ENCODE peak calls at places on chromosomes 12 and 14, in five cellular contexts. D, W, P, C and N are unnamed samples.

GRCh38 chr14:65981192-65981843 is 504.9 kb upstream of the CCDC196 start:
- DNase-seq in D (no peak), W (no peak), P (no peak), C (no peak), N (no peak)

GRCh38 chr14:37512173-37512572 is 82.9 kb downstream of the FOXA1 start:
- DNase-seq in D (no peak), W (no peak), P (no peak), C (no peak), N (no peak)

GRCh38 chr14:34223302-34224150 is 238.5 kb downstream of the SPTSSA start:
- DNase-seq in D (no peak), W (no peak), P (no peak), C (no peak), N (peak)

GRCh38 chr14:21163721-21164120 is 7.9 kb upstream of the OR5AU1 start:
- DNase-seq in D (no peak), W (no peak), P (no peak), C (no peak), N (no peak)

GRCh38 chr14:101506211-101506920 is 54.9 kb upstream of the DIO3 start:
- DNase-seq in D (no peak), W (no peak), P (no peak), C (no peak), N (no peak)

GRCh38 chr14:89407856-89408255 is 9.2 kb downstream of the FOXN3 start:
- DNase-seq in D (no peak), W (no peak), P (no peak), C (no peak), N (no peak)

GRCh38 chr14:63614964-63615363 is 26.7 kb downstream of the WDR89 start:
- DNase-seq in D (peak), W (no peak), P (no peak), C (no peak), N (peak)

GRCh38 chr12:89384050-89384749 is 31.9 kb upstream of the DUSP6 start:
- DNase-seq in D (peak), W (no peak), P (no peak), C (peak), N (peak)

GRCh38 chr14:100994757-100995156 is 91.2 kb upstream of the RTL1 start:
- DNase-seq in D (no peak), W (no peak), P (no peak), C (no peak), N (no peak)

GRCh38 chr14:100105357-100106169 is 40.3 kb downstream of the EVL start:
- DNase-seq in D (no peak), W (no peak), P (no peak), C (no peak), N (no peak)

GRCh38 chr12:124191024-124191359 is 103.9 kb upstream of the RFLNA start:
- DNase-seq in D (peak), W (no peak), P (no peak), C (peak), N (peak)

GRCh38 chr12:10716277-10716676 is 6.8 kb downstream of the YBX3 start:
- DNase-seq in D (no peak), W (no peak), P (no peak), C (no peak), N (no peak)

GRCh38 chr14:57302883-57303282 is 34.1 kb downstream of the AP5M1 start:
- DNase-seq in D (no peak), W (no peak), P (no peak), C (no peak), N (peak)

GRCh38 chr14:50675597-50675996 is 7.5 kb upstream of the SAV1 start:
- DNase-seq in D (no peak), W (no peak), P (no peak), C (peak), N (peak)

GRCh38 chr12:82456633-82457032 is 98.3 kb downstream of the METTL25 start:
- DNase-seq in D (no peak), W (no peak), P (no peak), C (no peak), N (no peak)

GRCh38 chr14:24321212-24321975 is 10.1 kb downstream of the LTB4R start:
- DNase-seq in D (no peak), W (no peak), P (no peak), C (no peak), N (no peak)

GRCh38 chr14:73718742-73719251 is 4.6 kb upstream of the PNMA1 start:
- DNase-seq in D (no peak), W (no peak), P (peak), C (no peak), N (no peak)

GRCh38 chr14:57831981-57832380 is 33.9 kb downstream of the SLC35F4 start:
- DNase-seq in D (no peak), W (no peak), P (no peak), C (peak), N (no peak)

GRCh38 chr12:31589896-31590729 is 823 bp downstream of the DENND5B start:
- DNase-seq in D (peak), W (peak), P (peak), C (peak), N (peak)

GRCh38 chr14:33569844-33570716 is 380.8 kb downstream of the EGLN3 start:
- DNase-seq in D (no peak), W (no peak), P (no peak), C (peak), N (peak)

GRCh38 chr12:57046392-57046791 is 3.5 kb downstream of the MYO1A start:
- DNase-seq in D (no peak), W (no peak), P (no peak), C (no peak), N (peak)